ENCODE peak calls at places on chromosomes 12 and 14, in ten cellular contexts. C is left kidney, H is caudate nucleus, V is activated T-cell treated with anti-CD3 and anti-CD28 coated beads for 4 hours, I is fibroblast of mammary gland, E is Right ventricle myocardium inferior, T is fibroblast of the conjunctiva, R is 8988T, G is posterior cingulate gyrus, A is SK-N-DZ. M is an unnamed sample.

GRCh38 chr12:95790025-95790911 is at the start of gene NTN4:
- DNase-seq in C (peak; percentile 74), H (peak; percentile 60), V (no peak), I (peak; percentile 26), E (peak; percentile 86), T (no peak), R (peak; percentile 33), G (peak; percentile 89), A (no peak), M (peak; percentile 49)

GRCh38 chr12:108989381-108989780 is 31.5 kb downstream of the SVOP start:
- DNase-seq in C (no peak), H (no peak), V (no peak), I (no peak), E (no peak), T (no peak), R (no peak), G (no peak), A (no peak), M (no peak)

GRCh38 chr12:39919790-39920189 is 186.1 kb downstream of the SLC2A13 start:
- DNase-seq in C (no peak), H (no peak), V (no peak), I (no peak), E (no peak), T (no peak), R (no peak), G (no peak), A (no peak), M (no peak)

GRCh38 chr12:122590990-122591389 is 63.9 kb downstream of the KNTC1 start:
- DNase-seq in C (no peak), H (no peak), V (no peak), I (no peak), E (no peak), T (no peak), R (no peak), G (no peak), A (no peak), M (no peak)

GRCh38 chr12:116525418-116526001 is 33.7 kb upstream of the MAP1LC3B2 start:
- DNase-seq in C (peak; percentile 92), H (no peak), V (no peak), I (peak; percentile 95), E (peak; percentile 63), T (peak; percentile 89), R (peak; percentile 46), G (peak; percentile 86), A (no peak), M (peak; percentile 86)

GRCh38 chr12:6182279-6182898 is 17.8 kb upstream of the CD9 start:
- DNase-seq in C (peak; percentile 84), H (no peak), V (no peak), I (peak; percentile 89), E (no peak), T (peak; percentile 83), R (no peak), G (peak; percentile 90), A (peak; percentile 61), M (no peak)

GRCh38 chr12:129903092-129903945 is 506 bp downstream of the TMEM132D start:
- DNase-seq in C (peak; percentile 80), H (no peak), V (no peak), I (no peak), E (no peak), T (no peak), R (no peak), G (peak; percentile 85), A (peak; percentile 16), M (peak; percentile 63)

GRCh38 chr12:58803893-58804292 is 116.4 kb downstream of the LRIG3 start:
- DNase-seq in C (no peak), H (no peak), V (no peak), I (peak; percentile 95), E (no peak), T (peak; percentile 58), R (no peak), G (no peak), A (no peak), M (peak; percentile 31)

GRCh38 chr12:46209914-46210834 is 58.7 kb downstream of the SLC38A1 start:
- DNase-seq in C (peak; percentile 22), H (no peak), V (peak; percentile 70), I (peak; percentile 49), E (no peak), T (no peak), R (no peak), G (no peak), A (no peak), M (peak; percentile 39)

GRCh38 chr12:89243786-89244185 is 108.5 kb downstream of the DUSP6 start:
- DNase-seq in C (no peak), H (no peak), V (no peak), I (peak; percentile 45), E (no peak), T (no peak), R (no peak), G (no peak), A (no peak), M (peak; percentile 46)

GRCh38 chr14:99752486-99753121 is 40.6 kb upstream of the EML1 start:
- DNase-seq in C (peak; percentile 85), H (no peak), V (no peak), I (peak; percentile 53), E (no peak), T (no peak), R (no peak), G (peak; percentile 67), A (no peak), M (no peak)

GRCh38 chr12:111409403-111410228 is 3.9 kb downstream of the SH2B3 start:
- DNase-seq in C (peak; percentile 65), H (no peak), V (peak; percentile 30), I (peak; percentile 79), E (peak; percentile 86), T (no peak), R (peak; percentile 60), G (no peak), A (peak; percentile 29), M (peak; percentile 79)

GRCh38 chr12:6363010-6363329 is 12.4 kb downstream of the SCNN1A start:
- DNase-seq in C (no peak), H (no peak), V (no peak), I (no peak), E (no peak), T (no peak), R (no peak), G (peak; percentile 13), A (no peak), M (no peak)

GRCh38 chr12:47038270-47038748 is 41.1 kb upstream of the PCED1B start:
- DNase-seq in C (peak; percentile 77), H (no peak), V (no peak), I (no peak), E (no peak), T (no peak), R (no peak), G (no peak), A (no peak), M (peak; percentile 19)

GRCh38 chr12:76069339-76069738 is 15.1 kb downstream of the NAP1L1 start:
- DNase-seq in C (no peak), H (no peak), V (no peak), I (no peak), E (no peak), T (no peak), R (no peak), G (no peak), A (no peak), M (peak; percentile 45)

GRCh38 chr12:58283553-58283952 is 342.2 kb downstream of the ATP23 start:
- DNase-seq in C (no peak), H (no peak), V (no peak), I (no peak), E (no peak), T (no peak), R (no peak), G (no peak), A (no peak), M (no peak)

GRCh38 chr12:31736472-31736871 is 7.7 kb upstream of the AMN1 start:
- DNase-seq in C (peak; percentile 56), H (no peak), V (peak; percentile 55), I (peak; percentile 92), E (no peak), T (no peak), R (no peak), G (no peak), A (no peak), M (no peak)

GRCh38 chr14:100588671-100589070 is 1.5 kb upstream of the BEGAIN start:
- DNase-seq in C (no peak), H (no peak), V (no peak), I (no peak), E (peak; percentile 5), T (no peak), R (no peak), G (peak; percentile 93), A (no peak), M (no peak)

GRCh38 chr14:51922624-51923023 is 62.2 kb downstream of the GNG2 start:
- DNase-seq in C (peak; percentile 53), H (no peak), V (no peak), I (no peak), E (no peak), T (no peak), R (no peak), G (no peak), A (no peak), M (no peak)

GRCh38 chr14:103801459-103801858 is 45.9 kb downstream of the PPP1R13B start:
- DNase-seq in C (peak; percentile 15), H (no peak), V (no peak), I (peak; percentile 93), E (no peak), T (peak; percentile 14), R (peak; percentile 23), G (no peak), A (no peak), M (peak; percentile 39)

GRCh38 chr14:68970096-68970612 is 8.9 kb downstream of the ACTN1 start:
- DNase-seq in C (peak; percentile 72), H (no peak), V (no peak), I (no peak), E (no peak), T (no peak), R (no peak), G (no peak), A (no peak), M (peak; percentile 57)

GRCh38 chr14:36658091-36659009 is 3.3 kb upstream of the PAX9 start:
- DNase-seq in C (peak; percentile 64), H (no peak), V (no peak), I (no peak), E (no peak), T (no peak), R (no peak), G (peak; percentile 75), A (no peak), M (no peak)

GRCh38 chr12:15966426-15966825 is 55.3 kb downstream of the DERA start:
- DNase-seq in C (no peak), H (no peak), V (no peak), I (peak; percentile 66), E (no peak), T (no peak), R (no peak), G (no peak), A (no peak), M (peak; percentile 19)

M was measured in mesendoderm.